ENCODE peak calls at places on chromosome 9, in four cellular contexts. M is adipocyte, C is Kasumi-1, G is GM23248. S is an unnamed sample.

GRCh38 chr9:96566401-96567202 is 53.0 kb downstream of the CDC14B start:
- DNase-seq in M (peak), C (peak), G (peak), S (no peak)

GRCh38 chr9:98031935-98032334 is 24.6 kb upstream of the NANS start:
- DNase-seq in M (peak), C (no peak), G (peak), S (no peak)

GRCh38 chr9:71509054-71509453 is 259.3 kb downstream of the CEMIP2 start:
- DNase-seq in M (no peak), C (no peak), G (peak), S (no peak)

GRCh38 chr9:124381073-124381945 is 33.9 kb downstream of the PSMB7 start:
- DNase-seq in M (peak), C (peak), G (peak), S (no peak)

GRCh38 chr9:1829719-1830118 is 185.4 kb upstream of the SMARCA2 start:
- DNase-seq in M (no peak), C (no peak), G (no peak), S (no peak)

GRCh38 chr9:19271081-19271480 is 40.6 kb downstream of the DENND4C start:
- DNase-seq in M (no peak), C (no peak), G (no peak), S (no peak)

GRCh38 chr9:136882109-136882946 is 4.0 kb upstream of the TRAF2 start:
- DNase-seq in M (peak), C (no peak), G (peak), S (peak)

GRCh38 chr9:35908484-35909125 is 685 bp upstream of the SPAAR start:
- DNase-seq in M (no peak), C (no peak), G (peak), S (no peak)

GRCh38 chr9:93557366-93558137 is 18.8 kb upstream of the PHF2 start:
- DNase-seq in M (no peak), C (no peak), G (no peak), S (no peak)

GRCh38 chr9:99870126-99870525 is 36.3 kb upstream of the STX17 start:
- DNase-seq in M (no peak), C (no peak), G (peak), S (no peak)

GRCh38 chr9:109273869-109274268 is 47.0 kb downstream of the EPB41L4B start:
- DNase-seq in M (no peak), C (no peak), G (no peak), S (no peak)

GRCh38 chr9:112037281-112038016 is 137.6 kb downstream of the SUSD1 start:
- DNase-seq in M (peak), C (peak), G (peak), S (peak)

GRCh38 chr9:104903609-104904008 is 24.3 kb downstream of the ABCA1 start:
- DNase-seq in M (no peak), C (no peak), G (peak), S (no peak)

GRCh38 chr9:21607576-21607975 is 125.5 kb upstream of the IFNE start:
- DNase-seq in M (no peak), C (no peak), G (peak), S (no peak)

GRCh38 chr9:105243015-105243686 is 1.3 kb upstream of the SLC44A1 start:
- DNase-seq in M (peak), C (no peak), G (peak), S (no peak)

GRCh38 chr9:95505072-95505471 is 11.7 kb downstream of the PTCH1 start:
- DNase-seq in M (no peak), C (no peak), G (no peak), S (no peak)

GRCh38 chr9:133188006-133188842 is 20.8 kb downstream of the OBP2B start:
- DNase-seq in M (peak), C (peak), G (no peak), S (no peak)

GRCh38 chr9:120875643-120875953 is 1.4 kb downstream of the PHF19 start:
- DNase-seq in M (no peak), C (no peak), G (no peak), S (no peak)

GRCh38 chr9:4887556-4887955 is 94.8 kb downstream of the RCL1 start:
- DNase-seq in M (no peak), C (no peak), G (peak), S (no peak)

GRCh38 chr9:136679431-136679941 is 7.8 kb downstream of the AGPAT2 start:
- DNase-seq in M (no peak), C (peak), G (no peak), S (no peak)

GRCh38 chr9:137757613-137758029 is 120.0 kb upstream of the CACNA1B start:
- DNase-seq in M (peak), C (no peak), G (peak), S (no peak)

GRCh38 chr9:133786371-133786753 is 48.2 kb upstream of the SARDH start:
- DNase-seq in M (no peak), C (no peak), G (no peak), S (no peak)

GRCh38 chr9:36974731-36975130 is 59.3 kb downstream of the PAX5 start:
- DNase-seq in M (no peak), C (no peak), G (no peak), S (no peak)